ENCODE peak calls at places on chromosomes 3 and 15, in seven cellular contexts. K is A549; R is effector memory CD4-positive, alpha-beta T cell; M is cardiac fibroblast; I is GM12864; Z is fibroblast of mammary gland; F is HCT116. Y is an unnamed sample.

GRCh38 chr3:180612363-180612762 is 10.4 kb downstream of the TTC14 start:
- DNase-seq in K (no peak), R (no peak), M (no peak), I (no peak), Z (no peak), F (no peak), Y (no peak)

GRCh38 chr15:67189326-67190051 is 65.0 kb downstream of the AAGAB start:
- DNase-seq in K (no peak), R (no peak), M (no peak), I (no peak), Z (peak), F (no peak), Y (no peak)

GRCh38 chr15:50996641-50997040 is 88.2 kb downstream of the AP4E1 start:
- DNase-seq in K (no peak), R (no peak), M (peak), I (no peak), Z (peak), F (no peak), Y (no peak)

GRCh38 chr3:146861262-146861661 is 256.1 kb upstream of the PLSCR5 start:
- DNase-seq in K (no peak), R (no peak), M (no peak), I (no peak), Z (no peak), F (no peak), Y (no peak)

GRCh38 chr15:92617197-92618037 is 38.2 kb downstream of the FAM174B start:
- DNase-seq in K (peak), R (no peak), M (peak), I (no peak), Z (peak), F (no peak), Y (peak)

GRCh38 chr15:82048809-82049208 is 3.0 kb upstream of the MEX3B start:
- DNase-seq in K (no peak), R (no peak), M (no peak), I (no peak), Z (no peak), F (no peak), Y (no peak)

GRCh38 chr3:139327231-139327630 is 16.6 kb upstream of the MRPS22 start:
- DNase-seq in K (no peak), R (no peak), M (no peak), I (no peak), Z (no peak), F (no peak), Y (no peak)

GRCh38 chr15:31403096-31403495 is 76.5 kb downstream of the KLF13 start:
- DNase-seq in K (no peak), R (no peak), M (peak), I (no peak), Z (peak), F (no peak), Y (no peak)

GRCh38 chr15:98896802-98897732 is 110.5 kb downstream of the PGPEP1L start:
- DNase-seq in K (peak), R (no peak), M (peak), I (no peak), Z (peak), F (peak), Y (no peak)

GRCh38 chr3:196969660-196970546 is 1.3 kb upstream of the PIGZ start:
- DNase-seq in K (peak), R (peak), M (peak), I (no peak), Z (peak), F (no peak), Y (no peak)
- H3K4me3 ChIP-seq in K (peak), R (peak), M (peak), I (peak), Z (peak), F (peak), Y (peak)

GRCh38 chr3:197002701-197003454 is 26.7 kb downstream of the MELTF start:
- DNase-seq in K (peak), R (peak), M (peak), I (peak), Z (peak), F (peak), Y (peak)

GRCh38 chr3:197001972-197002700 is 27.5 kb downstream of the MELTF start:
- DNase-seq in K (no peak), R (no peak), M (peak), I (no peak), Z (peak), F (no peak), Y (no peak)

GRCh38 chr3:197000211-197000610 is 29.4 kb downstream of the MELTF start:
- DNase-seq in K (no peak), R (no peak), M (peak), I (no peak), Z (peak), F (no peak), Y (no peak)

GRCh38 chr3:196998966-196999760 is 30.5 kb downstream of the MELTF start:
- DNase-seq in K (no peak), R (no peak), M (no peak), I (no peak), Z (no peak), F (no peak), Y (no peak)

DNA sequence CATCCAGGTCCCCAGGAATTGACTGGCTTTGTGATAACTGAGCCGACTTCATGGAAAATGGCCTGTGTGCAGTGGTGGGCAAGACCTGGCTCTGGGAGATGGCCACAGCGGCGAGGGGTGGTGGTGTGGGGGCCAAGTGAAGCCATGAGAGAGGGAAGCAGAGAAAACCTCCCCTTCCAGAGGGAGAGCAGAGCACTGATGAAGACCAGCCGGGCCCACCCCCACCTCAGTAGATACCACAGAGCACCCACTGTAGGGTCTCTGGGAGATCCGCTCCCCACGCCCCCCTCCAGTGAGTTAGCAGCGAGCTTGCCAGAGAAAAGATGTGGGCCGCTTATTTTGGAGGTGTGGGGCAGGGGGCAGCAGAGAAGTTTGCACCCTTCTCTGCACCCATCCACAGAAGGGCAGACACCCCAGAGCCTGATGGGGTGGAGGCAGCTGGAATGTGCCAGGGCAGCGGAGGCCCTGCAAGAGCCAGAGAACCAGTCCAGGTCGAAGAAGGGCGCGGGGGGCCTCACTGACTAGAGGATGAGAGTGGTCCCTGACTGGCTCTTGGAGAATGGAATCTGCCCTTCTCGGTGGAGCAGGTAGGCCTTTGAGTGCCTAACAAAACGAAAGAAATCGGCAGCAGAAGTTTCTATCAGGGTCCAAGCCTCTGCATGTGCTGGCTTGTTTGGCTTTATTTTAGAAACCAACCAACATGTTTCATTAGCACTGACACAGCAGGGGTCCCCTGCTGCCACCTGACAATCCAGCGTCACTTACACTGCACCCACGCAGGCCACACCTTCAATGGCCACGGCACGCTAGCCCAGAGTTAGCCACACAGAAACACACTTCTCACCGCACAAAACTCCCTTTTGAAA is 28.3 kb downstream of the MELTF start:
- DNase-seq in K (no peak), R (no peak), M (no peak), I (no peak), Z (no peak), F (no peak), Y (no peak)
- H3K4me3 ChIP-seq in K (no peak), R (no peak), M (no peak), I (no peak), Z (no peak), F (no peak), Y (no peak)

GRCh38 chr15:47736123-47736786 is 18.9 kb downstream of the SEMA6D start:
- DNase-seq in K (no peak), R (no peak), M (no peak), I (no peak), Z (no peak), F (no peak), Y (no peak)
- H3K4me3 ChIP-seq in K (no peak), R (no peak), M (no peak), I (no peak), Z (no peak), F (no peak), Y (no peak)

GRCh38 chr3:53114011-53114400 is 16.2 kb downstream of the RFT1 start:
- DNase-seq in K (peak), R (peak), M (peak), I (peak), Z (peak), F (peak), Y (no peak)

GRCh38 chr3:53114412-53115074 is 15.7 kb downstream of the RFT1 start:
- DNase-seq in K (no peak), R (no peak), M (peak), I (no peak), Z (peak), F (no peak), Y (no peak)

GRCh38 chr3:53116956-53117355 is 13.3 kb downstream of the RFT1 start:
- DNase-seq in K (no peak), R (no peak), M (no peak), I (no peak), Z (no peak), F (no peak), Y (no peak)

GRCh38 chr3:53109822-53110771 is 20.1 kb downstream of the RFT1 start:
- DNase-seq in K (peak), R (no peak), M (peak), I (peak), Z (peak), F (peak), Y (peak)

GRCh38 chr3:53113293-53114010 is 16.8 kb downstream of the RFT1 start:
- DNase-seq in K (no peak), R (no peak), M (no peak), I (no peak), Z (no peak), F (no peak), Y (no peak)
- H3K4me3 ChIP-seq in K (no peak), R (no peak), M (no peak), I (no peak), Z (no peak), F (no peak), Y (no peak)

DNA sequence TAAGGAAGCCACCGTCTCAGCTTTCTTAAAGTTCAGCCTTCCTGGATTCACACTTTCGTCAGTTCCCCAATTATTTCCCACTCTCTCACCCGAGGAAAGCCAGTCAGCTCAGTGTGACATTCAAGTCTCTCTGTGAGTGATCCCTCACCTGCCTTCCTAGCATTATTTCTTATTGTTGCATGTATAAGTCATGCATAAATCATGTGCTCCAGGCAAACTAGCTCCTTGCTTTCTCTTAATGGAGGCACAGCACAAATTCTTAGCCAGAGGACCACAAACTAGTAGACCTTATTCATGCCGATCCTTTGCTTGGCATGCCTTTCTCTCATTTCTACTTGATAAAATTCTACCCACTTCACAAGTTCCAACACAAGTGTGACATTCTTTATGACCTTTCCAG is 44.3 kb downstream of the CLDN11 start:
- DNase-seq in K (no peak), R (no peak), M (no peak), I (no peak), Z (no peak), F (no peak), Y (no peak)
- H3K4me3 ChIP-seq in K (no peak), R (no peak), M (no peak), I (no peak), Z (no peak), F (no peak), Y (no peak)

DNA sequence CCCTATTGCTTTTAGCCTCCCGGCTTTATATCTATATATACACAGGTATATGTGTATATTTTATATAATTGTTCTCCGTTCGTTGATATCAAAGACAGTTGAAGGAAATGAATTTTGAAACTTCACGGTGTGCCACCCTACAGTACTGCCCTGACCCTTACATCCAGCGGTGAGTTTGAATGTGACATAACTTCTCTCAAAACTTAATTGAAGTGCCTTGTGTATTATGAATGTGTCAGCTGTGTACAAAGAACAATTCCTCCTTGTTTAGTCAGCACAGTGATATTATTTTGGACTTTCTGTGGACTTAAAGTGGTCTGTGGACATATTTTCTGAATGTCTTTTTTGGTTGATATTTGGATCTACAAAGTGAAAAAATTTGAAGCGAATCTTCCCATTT is 220 bp downstream of the TP63 start:
- DNase-seq in K (no peak), R (no peak), M (peak), I (no peak), Z (no peak), F (no peak), Y (no peak)
- H3K4me3 ChIP-seq in K (peak), R (no peak), M (no peak), I (peak), Z (no peak), F (no peak), Y (no peak)

DNA sequence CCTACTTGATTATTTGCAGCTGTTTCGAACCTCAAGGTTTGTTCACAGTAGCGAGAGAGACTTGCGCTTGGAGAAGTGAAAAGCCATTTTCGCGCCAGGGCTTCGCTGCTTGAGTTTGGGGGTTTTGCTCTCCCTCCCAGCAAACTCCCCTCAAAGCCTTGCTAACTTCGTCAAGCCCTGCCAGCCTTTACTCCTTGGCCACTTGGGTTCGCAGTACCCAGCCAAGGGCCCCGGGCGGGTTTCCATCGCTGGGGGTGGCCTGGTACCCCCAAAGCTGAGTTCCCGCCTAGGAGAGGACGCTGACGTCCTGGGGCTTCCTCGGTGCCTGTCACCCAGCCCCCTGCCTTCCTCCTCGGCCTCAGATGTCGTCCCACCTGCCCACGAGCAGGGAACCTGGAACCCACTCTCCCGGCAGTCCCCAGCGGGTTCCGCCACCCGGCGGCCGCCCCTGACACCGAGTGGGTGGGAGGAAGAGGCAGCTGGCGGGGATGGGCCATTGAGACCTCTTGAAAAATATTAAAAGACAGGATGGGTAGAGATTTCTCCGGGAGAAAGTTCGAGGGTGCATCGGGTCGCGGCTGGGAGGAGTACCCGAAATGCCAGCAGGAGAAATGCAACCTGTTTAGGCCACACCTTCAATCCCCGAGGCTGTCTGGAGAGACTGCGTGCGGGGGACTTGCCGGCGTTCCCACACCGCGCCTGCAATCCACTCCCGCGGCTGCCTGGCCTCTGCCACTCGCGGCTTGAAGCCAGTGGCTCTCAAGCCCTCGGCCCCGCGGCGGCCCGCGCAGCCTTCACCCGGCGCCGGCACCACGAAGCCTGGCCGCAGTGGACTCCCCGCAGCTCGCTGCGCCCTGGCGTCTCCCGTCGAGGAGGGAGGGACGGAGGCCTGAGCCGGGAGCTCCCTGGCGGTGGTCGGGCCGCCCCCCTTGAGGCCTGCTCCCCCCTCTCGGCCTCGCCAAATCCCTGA is 8.8 kb upstream of the NR2F2 start:
- DNase-seq in K (no peak), R (no peak), M (peak), I (no peak), Z (peak), F (no peak), Y (no peak)
- H3K4me3 ChIP-seq in K (peak), R (no peak), M (peak), I (no peak), Z (peak), F (no peak), Y (no peak)

GRCh38 chr3:157131861-157132260 is 28.1 kb downstream of the CCNL1 start:
- DNase-seq in K (no peak), R (no peak), M (peak), I (no peak), Z (peak), F (no peak), Y (no peak)

GRCh38 chr3:157130881-157131251 is 29.1 kb downstream of the CCNL1 start:
- DNase-seq in K (no peak), R (no peak), M (no peak), I (no peak), Z (no peak), F (no peak), Y (no peak)

GRCh38 chr3:157129782-157130137 is 30.2 kb downstream of the CCNL1 start:
- DNase-seq in K (no peak), R (no peak), M (peak), I (no peak), Z (no peak), F (peak), Y (no peak)

GRCh38 chr3:157128771-157129671 is 30.9 kb downstream of the CCNL1 start:
- DNase-seq in K (peak), R (no peak), M (peak), I (no peak), Z (peak), F (peak), Y (no peak)

DNA sequence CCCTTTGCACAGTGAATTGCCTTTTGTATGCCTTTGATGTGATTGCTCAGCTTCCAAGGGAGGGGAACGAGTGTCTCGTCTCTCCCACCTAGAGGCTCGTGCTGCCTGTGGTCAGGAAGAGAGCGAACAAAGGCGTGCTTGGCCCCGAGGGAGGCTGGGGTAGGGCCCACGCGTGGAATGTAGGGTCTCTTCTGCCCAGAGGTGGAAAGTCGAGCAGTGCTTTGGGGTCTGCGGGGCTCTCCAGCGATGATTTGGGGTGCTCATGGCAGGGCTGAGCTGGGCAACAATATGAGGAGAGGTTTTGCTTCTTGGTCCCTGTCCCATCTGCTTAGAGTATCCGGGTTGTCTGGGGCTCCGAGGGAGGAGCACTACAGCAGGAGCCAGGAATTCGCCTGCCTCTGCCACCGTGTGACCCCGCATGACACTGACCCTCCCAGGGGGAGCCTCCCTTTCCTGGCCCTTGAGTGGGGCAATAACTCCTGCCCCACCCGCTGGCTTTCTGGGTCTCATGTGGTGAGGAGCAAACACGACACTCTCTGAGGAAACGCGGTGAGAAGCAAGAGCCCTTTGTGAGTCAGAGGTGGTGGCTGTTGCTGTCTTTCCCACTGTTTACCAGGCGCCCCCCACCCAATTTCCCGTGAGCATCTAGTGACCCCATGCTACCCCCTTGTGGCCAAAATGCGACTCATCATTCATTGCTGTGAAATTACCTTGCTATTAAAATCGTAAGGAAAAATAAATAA is 29.6 kb downstream of the CCNL1 start:
- DNase-seq in K (peak), R (peak), M (peak), I (no peak), Z (peak), F (peak), Y (no peak)
- H3K4me3 ChIP-seq in K (peak), R (peak), M (no peak), I (no peak), Z (no peak), F (peak), Y (no peak)

GRCh38 chr15:43514241-43515057 is 3.0 kb upstream of the MAP1A start:
- DNase-seq in K (no peak), R (no peak), M (peak), I (no peak), Z (peak), F (no peak), Y (no peak)
- H3K4me3 ChIP-seq in K (no peak), R (no peak), M (no peak), I (no peak), Z (no peak), F (no peak), Y (no peak)

Y was measured in LNCaP clone FGC.